ENCODE peak calls at places on chromosomes 16 and 17, in eight cellular contexts. S is prostate gland; B is astrocyte of the spinal cord; X is AG04450; N is HL-60; A is natural killer cell; J is CD4-positive, alpha-beta T cell; D is AG09309. R is an unnamed sample.

GRCh38 chr16:13436641-13437423 is 483.1 kb upstream of the ERCC4 start:
- DNase-seq in S (no peak), B (peak; percentile 42), X (no peak), N (no peak), A (no peak), J (no peak), D (no peak), R (no peak)

GRCh38 chr16:87648236-87648635 is 45.9 kb downstream of the JPH3 start:
- DNase-seq in S (no peak), B (no peak), X (no peak), N (no peak), A (no peak), J (no peak), D (no peak), R (no peak)

GRCh38 chr17:2822358-2822757 is 26.1 kb downstream of the RAP1GAP2 start:
- DNase-seq in S (no peak), B (no peak), X (no peak), N (no peak), A (no peak), J (no peak), D (no peak), R (no peak)

GRCh38 chr16:17852977-17853702 is 382.4 kb upstream of the XYLT1 start:
- DNase-seq in S (no peak), B (no peak), X (no peak), N (no peak), A (no peak), J (no peak), D (no peak), R (no peak)

GRCh38 chr17:15301845-15302244 is 36.7 kb upstream of the PMP22 start:
- DNase-seq in S (no peak), B (no peak), X (no peak), N (no peak), A (no peak), J (no peak), D (no peak), R (no peak)

GRCh38 chr17:38454528-38454927 is 26.3 kb downstream of the ARHGAP23 start:
- DNase-seq in S (peak; percentile 84), B (peak; percentile 77), X (no peak), N (no peak), A (no peak), J (no peak), D (no peak), R (peak; percentile 87)

GRCh38 chr17:5861849-5862248 is 208.3 kb upstream of the WSCD1 start:
- DNase-seq in S (no peak), B (no peak), X (no peak), N (no peak), A (no peak), J (no peak), D (no peak), R (no peak)

GRCh38 chr17:81576621-81577277 is 24.6 kb upstream of the FAAP100 start:
- DNase-seq in S (no peak), B (peak; percentile 89), X (no peak), N (no peak), A (no peak), J (no peak), D (no peak), R (no peak)

GRCh38 chr17:4879591-4879990 is 19.7 kb upstream of the C17orf107 start:
- DNase-seq in S (no peak), B (no peak), X (no peak), N (no peak), A (no peak), J (no peak), D (no peak), R (no peak)

GRCh38 chr17:29155235-29155965 is 24.8 kb downstream of the MYO18A start:
- DNase-seq in S (no peak), B (no peak), X (no peak), N (no peak), A (no peak), J (peak; percentile 46), D (no peak), R (peak; percentile 88)

GRCh38 chr17:64355536-64356303 is 34.9 kb downstream of the PECAM1 start:
- DNase-seq in S (no peak), B (no peak), X (no peak), N (no peak), A (no peak), J (no peak), D (no peak), R (peak; percentile 29)

GRCh38 chr17:29091591-29092291 is 48.8 kb downstream of the PIPOX start:
- DNase-seq in S (peak; percentile 62), B (no peak), X (no peak), N (no peak), A (no peak), J (no peak), D (no peak), R (no peak)

GRCh38 chr16:3175157-3176153 is 12.5 kb upstream of the OR1F1 start:
- DNase-seq in S (no peak), B (peak; percentile 52), X (no peak), N (no peak), A (no peak), J (no peak), D (no peak), R (no peak)

GRCh38 chr17:15946611-15947120 is 1.7 kb downstream of the ADORA2B start:
- DNase-seq in S (no peak), B (no peak), X (no peak), N (no peak), A (no peak), J (no peak), D (no peak), R (no peak)

GRCh38 chr17:69480197-69480596 is 65.7 kb downstream of the MAP2K6 start:
- DNase-seq in S (peak; percentile 70), B (no peak), X (no peak), N (no peak), A (no peak), J (no peak), D (no peak), R (no peak)

GRCh38 chr16:86037999-86038922 is 139.3 kb downstream of the IRF8 start:
- DNase-seq in S (no peak), B (no peak), X (no peak), N (no peak), A (no peak), J (no peak), D (no peak), R (no peak)

DNA sequence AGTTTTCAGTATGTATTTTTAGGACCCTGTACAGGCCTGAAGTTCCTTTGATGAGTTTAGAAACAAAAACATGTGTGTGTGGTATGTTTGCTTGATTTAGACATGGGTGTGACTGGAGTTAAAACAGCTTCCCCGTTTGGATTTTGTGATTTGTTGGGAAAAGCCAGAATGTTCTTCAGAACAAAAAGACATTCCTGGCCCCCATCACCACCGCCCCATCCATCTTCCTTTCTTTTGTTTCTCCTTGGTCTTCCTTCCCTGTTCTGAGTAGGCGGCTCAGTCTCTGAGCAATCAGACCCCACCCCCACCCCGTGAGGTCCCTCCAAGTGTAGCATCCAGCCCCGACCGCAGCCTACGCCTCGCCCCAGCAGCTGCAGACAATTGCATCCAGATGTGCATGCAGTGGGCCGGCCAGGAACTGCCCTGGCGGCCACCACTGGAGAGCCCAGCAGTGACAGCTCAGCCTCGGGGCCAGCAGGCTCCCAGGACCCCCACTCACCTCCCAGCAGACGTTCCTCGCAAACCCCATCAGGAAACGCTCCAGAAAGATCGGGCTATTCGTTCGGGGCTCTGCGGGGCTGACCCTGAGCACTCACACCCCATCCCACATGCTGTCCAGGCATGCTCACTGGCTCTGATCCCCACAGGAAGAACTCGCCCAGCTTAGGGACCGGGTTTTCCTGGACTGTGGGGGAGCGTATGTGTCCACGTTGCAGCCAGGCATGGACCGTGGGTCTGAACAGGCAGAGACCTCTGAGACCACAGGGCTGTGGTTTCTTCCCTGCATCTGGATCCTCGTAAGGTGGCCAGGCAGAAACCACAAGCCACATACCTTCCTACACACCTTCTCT is 99.8 kb upstream of the CDH5 start:
- DNase-seq in S (no peak), B (peak; percentile 95), X (peak; percentile 92), N (no peak), A (no peak), J (no peak), D (no peak), R (peak; percentile 40)
- TF ChIP-seq CTCF in S (no peak), B (peak; percentile 10), X (peak; percentile 33), N (no peak), A (no peak), J (no peak), D (peak; percentile 41), R (no peak)

DNA sequence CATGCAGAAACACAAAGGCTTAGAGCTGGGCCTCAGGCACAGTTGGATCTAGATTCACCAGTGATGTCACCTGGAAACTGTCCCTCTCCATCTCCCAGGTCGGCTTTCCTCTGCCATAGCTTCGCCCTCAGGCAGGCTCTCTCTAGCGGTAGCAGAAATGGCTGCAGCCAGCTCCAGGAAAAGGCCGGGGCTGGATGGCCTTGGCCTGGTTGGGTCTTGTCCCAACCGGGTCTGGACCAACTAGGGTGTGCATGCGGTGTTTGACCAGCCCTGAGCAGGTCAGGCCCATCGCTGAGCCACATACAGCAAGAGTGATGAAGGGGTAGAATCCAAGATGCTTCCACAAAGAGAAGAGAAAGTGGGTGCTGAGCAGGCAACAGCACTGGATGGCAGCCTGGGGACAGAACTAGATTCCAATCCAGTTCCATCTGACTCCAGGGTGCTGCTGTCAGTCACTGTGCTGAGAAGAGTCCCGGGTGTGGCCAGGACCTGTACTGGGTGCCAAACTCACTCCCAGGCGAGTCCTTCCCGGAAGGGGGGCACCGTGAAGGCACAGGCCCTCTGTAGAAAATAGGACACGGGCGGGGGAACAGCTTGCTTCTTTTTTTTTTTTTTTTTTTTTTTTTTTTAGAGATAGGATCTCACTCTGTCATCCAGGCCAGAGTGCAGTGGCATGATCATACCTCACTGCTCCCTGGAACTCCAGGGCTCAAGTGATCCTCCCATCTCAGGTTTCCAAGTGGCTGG is 51.8 kb downstream of the SOCS3 start:
- DNase-seq in S (no peak), B (no peak), X (no peak), N (no peak), A (no peak), J (no peak), D (no peak), R (no peak)
- TF ChIP-seq CTCF in S (no peak), B (no peak), X (no peak), N (no peak), A (no peak), J (no peak), D (no peak), R (no peak)

GRCh38 chr17:57875109-57876022 is 25.5 kb upstream of the MRPS23 start:
- DNase-seq in S (peak; percentile 52), B (peak; percentile 98), X (peak; percentile 97), N (peak; percentile 81), A (no peak), J (no peak), D (peak; percentile 95), R (peak; percentile 96)

GRCh38 chr17:57872536-57872935 is 22.7 kb upstream of the MRPS23 start:
- DNase-seq in S (no peak), B (no peak), X (no peak), N (no peak), A (no peak), J (no peak), D (no peak), R (no peak)

GRCh38 chr17:57873261-57874057 is 23.6 kb upstream of the MRPS23 start:
- DNase-seq in S (no peak), B (no peak), X (no peak), N (no peak), A (no peak), J (no peak), D (no peak), R (no peak)

GRCh38 chr17:57874434-57875108 is 24.7 kb upstream of the MRPS23 start:
- DNase-seq in S (no peak), B (peak; percentile 97), X (peak; percentile 87), N (no peak), A (no peak), J (no peak), D (peak; percentile 75), R (peak; percentile 80)

GRCh38 chr17:57874058-57874419 is 24.2 kb upstream of the MRPS23 start:
- DNase-seq in S (no peak), B (no peak), X (no peak), N (no peak), A (no peak), J (no peak), D (no peak), R (no peak)
- TF ChIP-seq CTCF in S (no peak), B (no peak), X (no peak), N (no peak), A (no peak), J (no peak), D (no peak), R (no peak)

GRCh38 chr17:79305831-79306687 is 231.4 kb downstream of the ENGASE start:
- DNase-seq in S (peak; percentile 6), B (no peak), X (no peak), N (no peak), A (no peak), J (no peak), D (no peak), R (no peak)
- TF ChIP-seq CTCF in S (no peak), B (no peak), X (no peak), N (no peak), A (no peak), J (no peak), D (no peak), R (no peak)

R was measured in RWPE2.